ENCODE peak calls at places on chromosomes 13 and 19, in nine cellular contexts. V is germinal center; E is fibroblast of pulmonary artery; H is NCI-H2029 treated with DMSO at 0.1 percent for 48 hours; J is NCI-H187; U is choroid plexus epithelial cell; S is stimulated activated CD4-positive, alpha-beta T cell treated with anti-CD3 and anti-CD28 coated beads, Interleukin-1b, Interleukin-23, amount 100 ng/mL, for 24 hours; T is GM04503; I is nephron progenitor cell. Y is an unnamed sample.

GRCh38 chr13:24226762-24227161 is 66.2 kb downstream of the SPATA13 start:
- DNase-seq in J (no peak), E (no peak), T (no peak), H (no peak), I (no peak), V (no peak), U (no peak), S (no peak), Y (no peak)

GRCh38 chr19:29188704-29189375 is 24.1 kb downstream of the UQCRFS1 start:
- DNase-seq in E (peak), I (no peak), J (no peak), U (no peak), H (no peak), T (no peak), V (no peak), S (no peak), Y (no peak)

GRCh38 chr19:6457958-6458694 is 1.5 kb downstream of the SLC25A23 start:
- DNase-seq in T (no peak), S (no peak), I (no peak), J (no peak), U (no peak), H (no peak), E (peak), V (peak), Y (no peak)

GRCh38 chr19:45154064-45154827 is 6.5 kb downstream of the NKPD1 start:
- DNase-seq in S (no peak), V (no peak), E (peak), U (peak), I (no peak), T (no peak), J (no peak), H (no peak), Y (no peak)

GRCh38 chr19:17043744-17044143 is 17.1 kb upstream of the CPAMD8 start:
- DNase-seq in V (no peak), U (no peak), T (no peak), S (no peak), I (no peak), H (no peak), J (no peak), E (no peak), Y (no peak)

GRCh38 chr13:72868229-72868628 is 86.3 kb downstream of the PIBF1 start:
- DNase-seq in J (no peak), H (no peak), I (no peak), S (no peak), U (no peak), T (no peak), V (no peak), E (no peak), Y (no peak)

GRCh38 chr19:39865953-39866352 is 19.8 kb upstream of the FBL start:
- DNase-seq in V (no peak), J (no peak), U (no peak), T (no peak), H (no peak), I (no peak), S (no peak), E (no peak), Y (no peak)

GRCh38 chr19:48837586-48838191 is 1.4 kb upstream of the HSD17B14 start:
- DNase-seq in V (no peak), J (no peak), H (no peak), T (no peak), S (no peak), E (no peak), I (no peak), U (no peak), Y (no peak)

GRCh38 chr19:49890349-49891311 is 6.1 kb downstream of the IL4I1 start:
- DNase-seq in E (no peak), I (peak), S (peak), V (peak), T (no peak), H (peak), U (no peak), J (peak), Y (peak)

GRCh38 chr19:40466219-40467006 is at the start of gene SPTBN4:
- DNase-seq in H (no peak), I (peak), T (no peak), J (no peak), U (no peak), S (peak), E (no peak), V (peak), Y (peak)

GRCh38 chr13:41231786-41232185 is 31.6 kb downstream of the MTRF1 start:
- DNase-seq in I (peak), V (no peak), J (no peak), H (peak), S (no peak), U (peak), E (peak), T (no peak), Y (no peak)

Y was measured in effector CD8-positive, alpha-beta T cell.